ENCODE peak calls at places on chromosome 6, in seven cellular contexts. P is uterus; Y is Panc1; I is ovary; Q is CD8-positive, alpha-beta T cell; F is fibroblast of mammary gland; D is GM13976. X is an unnamed sample.

GRCh38 chr6:154951400-154952200 is 43.5 kb upstream of the TIAM2 start:
- DNase-seq in F (no peak), D (peak), Q (no peak), Y (no peak), I (no peak), P (no peak), X (no peak)

GRCh38 chr6:30196376-30196775 is 16.8 kb downstream of the TRIM26 start:
- DNase-seq in Q (no peak), D (no peak), Y (no peak), I (no peak), F (no peak), P (no peak), X (no peak)

GRCh38 chr6:16805190-16805860 is 44.1 kb upstream of the ATXN1 start:
- DNase-seq in F (peak), Q (no peak), P (no peak), Y (no peak), D (no peak), I (no peak), X (no peak)

GRCh38 chr6:5099537-5099936 is 14.4 kb downstream of the PPP1R3G start:
- DNase-seq in P (no peak), Y (no peak), Q (no peak), F (peak), I (no peak), D (no peak), X (no peak)

GRCh38 chr6:4486543-4487319 is 289.5 kb upstream of the CDYL start:
- DNase-seq in Q (no peak), Y (no peak), F (no peak), P (no peak), I (no peak), D (no peak), X (peak)

GRCh38 chr6:16090452-16090851 is 38.4 kb upstream of the MYLIP start:
- DNase-seq in D (no peak), Y (no peak), Q (no peak), I (no peak), F (no peak), P (no peak), X (no peak)

GRCh38 chr6:160065200-160065599 is 56.4 kb upstream of the SLC22A1 start:
- DNase-seq in Q (no peak), D (no peak), F (no peak), P (no peak), I (no peak), Y (no peak), X (no peak)

GRCh38 chr6:18823782-18824386 is 436.7 kb downstream of the RNF144B start:
- DNase-seq in Q (no peak), I (no peak), D (no peak), P (no peak), F (peak), Y (peak), X (peak)

GRCh38 chr6:138757131-138757530 is 16.4 kb upstream of the CCDC28A start:
- DNase-seq in F (no peak), D (no peak), Q (no peak), Y (no peak), I (no peak), P (no peak), X (peak)

GRCh38 chr6:138765896-138766487 is 7.6 kb upstream of the CCDC28A start:
- DNase-seq in D (peak), I (no peak), Q (no peak), F (peak), Y (peak), P (no peak), X (peak)

GRCh38 chr6:52020961-52021570 is 66.3 kb downstream of the PKHD1 start:
- DNase-seq in P (no peak), Q (no peak), Y (no peak), F (peak), I (no peak), D (peak), X (peak)

GRCh38 chr6:106334646-106335448 is 9.3 kb upstream of the ATG5 start:
- DNase-seq in I (no peak), Y (no peak), D (peak), Q (peak), P (peak), F (peak), X (peak)

GRCh38 chr6:121305957-121306607 is 28.2 kb downstream of the TBC1D32 start:
- DNase-seq in Y (peak), D (peak), P (no peak), F (peak), Q (no peak), I (no peak), X (peak)

GRCh38 chr6:150634641-150635292 is 35.1 kb downstream of the PLEKHG1 start:
- DNase-seq in I (no peak), F (peak), Q (no peak), P (no peak), D (no peak), Y (no peak), X (no peak)

GRCh38 chr6:142942805-142943227 is 2.2 kb downstream of the HIVEP2 start:
- DNase-seq in Y (no peak), F (peak), I (no peak), P (no peak), D (no peak), Q (no peak), X (peak)

GRCh38 chr6:112254921-112255320 is 554 bp upstream of the LAMA4 start:
- DNase-seq in D (no peak), Y (no peak), F (no peak), P (no peak), Q (no peak), I (no peak), X (no peak)

GRCh38 chr6:24426729-24427446 is 24.2 kb downstream of the MRS2 start:
- DNase-seq in Y (no peak), I (no peak), D (no peak), Q (no peak), P (no peak), F (peak), X (no peak)

GRCh38 chr6:166520905-166521834 is 65.3 kb downstream of the RAMACL start:
- DNase-seq in Y (no peak), I (no peak), Q (no peak), D (no peak), F (peak), P (no peak), X (no peak)

GRCh38 chr6:26045046-26045938 is 41.9 kb upstream of the HFE start:
- DNase-seq in Q (peak), D (peak), P (peak), F (peak), Y (peak), I (peak), X (no peak)

GRCh38 chr6:35096129-35096852 is 44.8 kb downstream of the TCP11 start:
- DNase-seq in I (no peak), Y (peak), P (no peak), F (peak), Q (no peak), D (no peak), X (peak)

GRCh38 chr6:7615611-7616383 is 25.8 kb downstream of the SNRNP48 start:
- DNase-seq in D (peak), P (no peak), Y (peak), F (peak), Q (no peak), I (no peak), X (peak)

GRCh38 chr6:81606965-81607381 is 145.5 kb downstream of the TENT5A start:
- DNase-seq in Y (no peak), Q (no peak), F (peak), D (no peak), P (no peak), I (no peak), X (no peak)

GRCh38 chr6:14804444-14805210 is 441.2 kb upstream of the JARID2 start:
- DNase-seq in F (peak), Q (no peak), I (peak), Y (no peak), D (no peak), P (peak), X (peak)

GRCh38 chr6:11366934-11367637 is 134.6 kb upstream of the NEDD9 start:
- DNase-seq in I (no peak), D (no peak), P (no peak), Y (no peak), Q (no peak), F (no peak), X (no peak)

GRCh38 chr6:47435254-47435612 is 42.4 kb upstream of the CD2AP start:
- DNase-seq in Q (no peak), Y (no peak), F (no peak), P (no peak), D (no peak), I (no peak), X (no peak)

GRCh38 chr6:45930419-45931059 is 85.1 kb downstream of the CLIC5 start:
- DNase-seq in D (peak), Q (peak), P (peak), F (peak), Y (peak), I (peak), X (peak)

GRCh38 chr6:36577298-36577697 is 16.9 kb upstream of the SRSF3 start:
- DNase-seq in I (no peak), D (no peak), F (peak), Y (no peak), P (no peak), Q (no peak), X (peak)

GRCh38 chr6:43211960-43212359 is 17.3 kb downstream of the DNPH1 start:
- DNase-seq in I (no peak), Y (no peak), F (no peak), P (no peak), Q (no peak), D (no peak), X (no peak)
- TF ChIP-seq CTCF in I (no peak), Y (no peak), F (no peak), P (no peak), Q (no peak), D (no peak), X (peak)

GRCh38 chr6:102381203-102381602 is 987.7 kb downstream of the GRIK2 start:
- DNase-seq in Q (no peak), F (no peak), I (no peak), P (no peak), D (no peak), Y (no peak), X (no peak)
- TF ChIP-seq CTCF in Q (no peak), F (no peak), I (no peak), P (no peak), D (no peak), Y (no peak), X (no peak)

GRCh38 chr6:68400396-68400795 is 234.7 kb upstream of the ADGRB3 start:
- DNase-seq in F (no peak), P (no peak), D (no peak), Q (no peak), Y (no peak), I (no peak), X (no peak)
- TF ChIP-seq CTCF in F (no peak), P (no peak), D (no peak), Q (no peak), Y (peak), I (no peak), X (no peak)

DNA sequence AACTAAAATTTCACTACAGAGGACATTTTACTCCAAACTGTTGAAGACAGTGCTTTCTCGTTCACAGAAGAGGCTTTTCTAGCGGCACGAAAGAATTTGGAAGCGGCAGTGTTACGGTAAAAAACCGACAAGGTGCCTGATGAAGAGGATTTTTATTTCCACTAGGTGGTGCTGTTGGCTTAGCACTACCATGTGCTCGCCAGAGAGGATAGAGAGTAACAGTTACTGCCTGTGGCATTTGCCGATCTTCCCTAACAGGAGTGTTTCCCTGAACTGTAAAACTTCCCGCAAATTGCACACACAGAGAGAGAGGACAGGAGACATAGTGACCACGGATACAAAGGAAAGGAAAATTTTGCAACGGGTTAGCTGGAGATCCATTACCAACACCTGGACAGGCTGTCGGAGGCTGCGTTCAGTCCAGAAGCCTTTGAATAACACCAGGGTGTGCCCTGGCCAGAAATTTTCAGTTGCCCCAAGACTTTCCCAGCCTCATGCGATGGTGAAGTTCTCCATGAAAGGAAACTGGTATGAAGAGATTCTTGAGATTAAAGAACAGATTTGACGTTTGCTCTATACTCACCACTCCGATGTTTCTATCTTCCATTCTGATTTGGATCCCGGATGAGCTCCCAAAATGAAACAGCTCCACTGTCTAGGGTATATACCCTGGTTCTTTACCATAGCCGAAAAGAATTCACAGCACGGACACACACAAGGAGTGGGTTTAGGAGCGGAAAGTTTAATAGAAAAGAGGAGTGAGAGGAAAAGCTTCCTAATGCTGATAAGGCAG is 48.1 kb downstream of the HLA-DPB1 start:
- DNase-seq in Y (no peak), F (peak), D (no peak), I (no peak), P (no peak), Q (no peak), X (peak)
- TF ChIP-seq CTCF in Y (peak), F (peak), D (peak), I (no peak), P (no peak), Q (peak), X (peak)

GRCh38 chr6:126167726-126168125 is 172.2 kb upstream of the CENPW start:
- DNase-seq in I (no peak), F (no peak), D (no peak), Q (no peak), P (no peak), Y (no peak), X (no peak)

GRCh38 chr6:126174697-126175096 is 165.2 kb upstream of the CENPW start:
- DNase-seq in Q (no peak), P (no peak), I (no peak), Y (no peak), F (no peak), D (no peak), X (no peak)

GRCh38 chr6:126170433-126170832 is 169.5 kb upstream of the CENPW start:
- DNase-seq in Y (no peak), P (no peak), D (no peak), I (no peak), F (no peak), Q (no peak), X (no peak)

GRCh38 chr6:126172151-126172550 is 167.8 kb upstream of the CENPW start:
- DNase-seq in D (no peak), Y (no peak), I (no peak), F (no peak), P (no peak), Q (no peak), X (no peak)

GRCh38 chr6:126170875-126171489 is 168.9 kb upstream of the CENPW start:
- DNase-seq in I (no peak), F (peak), Y (no peak), Q (no peak), P (no peak), D (peak), X (peak)
- TF ChIP-seq CTCF in I (no peak), F (peak), Y (peak), Q (peak), P (no peak), D (peak), X (peak)

X was measured in hepatocyte.